ENCODE peak calls at places on chromosomes 16 and 17, in five cellular contexts. A is IMR-90, T is WTC11, J is H1, X is A549. M is an unnamed sample.

GRCh38 chr16:85523602-85524364 is 89.3 kb upstream of the GSE1 start:
- DNase-seq in A (peak; percentile 45), T (peak; percentile 70), J (no peak), X (no peak), M (no peak)

GRCh38 chr16:57194512-57194911 is 8.4 kb downstream of the RSPRY1 start:
- DNase-seq in A (peak; percentile 94), T (no peak), J (no peak), X (peak; percentile 87), M (no peak)

GRCh38 chr16:81550412-81550768 is 105.8 kb downstream of the CMIP start:
- DNase-seq in A (no peak), T (no peak), J (no peak), X (no peak), M (no peak)

GRCh38 chr16:69922200-69922599 is 28.9 kb upstream of the CLEC18A start:
- DNase-seq in A (no peak), T (no peak), J (no peak), X (no peak), M (no peak)

GRCh38 chr17:71224824-71225575 is 895.8 kb upstream of the SOX9 start:
- DNase-seq in A (no peak), T (no peak), J (no peak), X (no peak), M (no peak)

GRCh38 chr17:81345211-81346089 is 49.8 kb upstream of the BAHCC1 start:
- DNase-seq in A (peak; percentile 87), T (peak; percentile 82), J (peak; percentile 88), X (peak; percentile 91), M (no peak)

GRCh38 chr17:61477204-61477834 is 25.1 kb downstream of the TBX4 start:
- DNase-seq in A (no peak), T (no peak), J (peak; percentile 55), X (no peak), M (no peak)

GRCh38 chr16:8569650-8570338 is 20.5 kb downstream of the TMEM114 start:
- DNase-seq in A (no peak), T (peak; percentile 27), J (no peak), X (no peak), M (no peak)

GRCh38 chr17:79031996-79032875 is 8.3 kb downstream of the C1QTNF1 start:
- DNase-seq in A (no peak), T (no peak), J (no peak), X (no peak), M (no peak)

GRCh38 chr16:84537431-84538151 is 33.1 kb upstream of the MEAK7 start:
- DNase-seq in A (no peak), T (no peak), J (no peak), X (no peak), M (no peak)

GRCh38 chr16:85459529-85460251 is 153.4 kb upstream of the GSE1 start:
- DNase-seq in A (no peak), T (no peak), J (no peak), X (no peak), M (no peak)

GRCh38 chr17:32783602-32784001 is 93.3 kb downstream of the MYO1D start:
- DNase-seq in A (peak; percentile 66), T (no peak), J (no peak), X (peak; percentile 69), M (peak; percentile 32)

GRCh38 chr17:57603978-57604377 is 141.1 kb downstream of the CCDC182 start:
- DNase-seq in A (no peak), T (no peak), J (no peak), X (no peak), M (peak; percentile 79)

GRCh38 chr17:27807567-27808470 is 7.5 kb upstream of the NOS2 start:
- DNase-seq in A (no peak), T (no peak), J (no peak), X (no peak), M (peak; percentile 83)

GRCh38 chr17:77002103-77003045 is 134.2 kb downstream of the MGAT5B start:
- DNase-seq in A (peak; percentile 75), T (no peak), J (no peak), X (peak; percentile 100), M (no peak)

GRCh38 chr16:23944381-23944780 is 108.6 kb downstream of the PRKCB start:
- DNase-seq in A (no peak), T (no peak), J (no peak), X (no peak), M (no peak)

GRCh38 chr16:19137201-19137601 is 23.4 kb downstream of the ITPRIPL2 start:
- DNase-seq in A (no peak), T (no peak), J (no peak), X (no peak), M (no peak)

GRCh38 chr17:67469208-67469980 is 92.3 kb downstream of the PITPNC1 start:
- DNase-seq in A (peak; percentile 28), T (peak; percentile 27), J (no peak), X (no peak), M (no peak)

GRCh38 chr17:20216154-20216815 is 207.1 kb downstream of the SPECC1 start:
- DNase-seq in A (no peak), T (no peak), J (no peak), X (peak; percentile 48), M (no peak)

GRCh38 chr17:60079401-60079861 is 710 bp upstream of the HEATR6 start:
- DNase-seq in A (no peak), T (no peak), J (no peak), X (peak; percentile 57), M (no peak)

GRCh38 chr17:79249945-79250521 is 175.4 kb downstream of the ENGASE start:
- DNase-seq in A (no peak), T (no peak), J (no peak), X (no peak), M (no peak)

GRCh38 chr17:83070800-83071341 is 8.5 kb upstream of the METRNL start:
- DNase-seq in A (no peak), T (no peak), J (no peak), X (no peak), M (no peak)

GRCh38 chr17:45906927-45907622 is 12.7 kb downstream of the MAPT start:
- DNase-seq in A (no peak), T (no peak), J (no peak), X (no peak), M (no peak)

GRCh38 chr16:68762996-68763756 is 26.1 kb downstream of the CDH1 start:
- DNase-seq in A (no peak), T (peak; percentile 54), J (peak; percentile 67), X (no peak), M (no peak)

GRCh38 chr16:30569746-30570325 is 1.7 kb downstream of the ZNF688 start:
- DNase-seq in A (no peak), T (no peak), J (no peak), X (no peak), M (no peak)

DNA sequence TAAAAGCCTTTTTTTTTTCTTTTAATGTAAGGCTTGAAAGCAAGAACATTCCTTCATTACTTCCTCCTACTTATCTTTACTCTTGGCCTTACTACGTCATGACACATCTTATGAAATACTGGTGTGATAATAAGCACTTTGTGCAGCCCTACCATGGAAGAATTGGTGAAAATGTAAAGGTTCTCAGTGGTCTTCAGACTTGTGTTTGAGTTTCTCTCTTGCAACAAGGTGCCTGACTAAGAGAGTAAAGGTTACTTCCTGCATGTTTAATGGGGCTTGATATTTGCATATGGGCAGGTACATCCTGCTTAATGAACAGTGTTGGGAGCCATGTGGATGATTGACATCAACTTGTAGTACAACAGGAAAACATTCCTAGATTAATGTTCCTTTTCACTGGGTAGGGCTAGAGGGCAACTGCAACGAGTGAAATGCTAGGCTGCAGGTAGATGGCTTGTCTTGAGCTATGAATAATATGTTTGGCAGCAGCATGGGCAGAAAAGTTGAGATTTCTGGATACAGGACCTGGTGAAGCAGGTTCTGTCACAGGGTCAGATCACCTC is 84.5 kb downstream of the PRKCA start:
- DNase-seq in A (no peak), T (no peak), J (no peak), X (peak; percentile 25), M (no peak)
- TF ChIP-seq USF2 in A (no peak), T (no peak), J (no peak), X (no peak), M (no peak)

GRCh38 chr17:39536468-39536867 is 71.3 kb downstream of the NEUROD2 start:
- DNase-seq in A (no peak), T (no peak), J (no peak), X (no peak), M (no peak)
- TF ChIP-seq USF2 in A (no peak), T (no peak), J (no peak), X (no peak), M (no peak)

GRCh38 chr17:63919311-63919723 is 678 bp upstream of the GH1 start:
- DNase-seq in A (peak; percentile 51), T (peak; percentile 81), J (peak; percentile 85), X (peak; percentile 67), M (peak; percentile 71)
- TF ChIP-seq USF2 in A (no peak), T (no peak), J (no peak), X (no peak), M (no peak)

DNA sequence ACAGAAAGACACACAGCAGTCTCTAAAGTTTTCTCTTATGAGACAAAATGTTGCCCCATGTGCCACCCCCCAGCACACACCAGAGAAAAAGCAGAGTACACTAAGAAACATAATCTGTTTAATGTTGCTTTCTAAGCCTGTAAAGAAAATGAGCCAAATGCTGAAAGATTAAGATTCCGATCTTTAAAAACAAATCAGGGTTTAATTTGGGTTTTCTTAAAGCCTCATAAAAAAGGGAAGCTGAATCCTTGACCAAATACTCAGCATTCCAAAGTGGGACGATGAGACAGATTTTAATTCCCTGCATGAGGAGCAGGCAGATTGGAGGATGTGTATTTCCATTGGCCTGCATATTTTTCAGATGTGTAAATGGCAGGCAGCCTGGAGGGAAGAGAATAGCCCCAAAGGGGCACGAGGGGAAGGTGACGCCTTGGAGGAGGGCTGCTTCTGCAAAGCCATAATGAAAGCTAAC is 118.4 kb downstream of the COPRS start:
- DNase-seq in A (peak; percentile 91), T (no peak), J (no peak), X (no peak), M (no peak)
- TF ChIP-seq USF2 in A (peak; percentile 47), T (no peak), J (no peak), X (no peak), M (no peak)

GRCh38 chr17:35449371-35449931 is 885 bp upstream of the SLFN13 start:
- DNase-seq in A (no peak), T (peak; percentile 43), J (peak; percentile 70), X (no peak), M (no peak)
- TF ChIP-seq USF2 in A (no peak), T (no peak), J (no peak), X (no peak), M (no peak)